ENCODE peak calls at places on chromosomes 13 and 19, in four cellular contexts. One of them, this sample, is unnamed.

GRCh38 chr13:21478881-21479808 is 20.0 kb upstream of the ZDHHC20 start:
- DNase-seq in HFFc6: peak
- DNase-seq in NCI-H510A treated with DMSO at 0.1 percent for 48 hours: peak
- DNase-seq in KBM-7: peak
- DNase-seq in this sample: peak

GRCh38 chr13:29689548-29689947 is 94.1 kb upstream of the SLC7A1 start:
- DNase-seq in HFFc6: no peak
- DNase-seq in KBM-7: no peak
- DNase-seq in NCI-H510A treated with DMSO at 0.1 percent for 48 hours: no peak
- DNase-seq in this sample: no peak

GRCh38 chr13:53198699-53199098 is 170.1 kb downstream of the OLFM4 start:
- DNase-seq in NCI-H510A treated with DMSO at 0.1 percent for 48 hours: no peak
- DNase-seq in KBM-7: no peak
- DNase-seq in HFFc6: no peak
- DNase-seq in this sample: no peak

GRCh38 chr13:35014606-35015005 is 72.5 kb downstream of the NBEA start:
- DNase-seq in NCI-H510A treated with DMSO at 0.1 percent for 48 hours: no peak
- DNase-seq in KBM-7: no peak
- DNase-seq in HFFc6: no peak
- DNase-seq in this sample: no peak

GRCh38 chr13:90447735-90448103 is 899.8 kb upstream of the MIR17HG start:
- DNase-seq in NCI-H510A treated with DMSO at 0.1 percent for 48 hours: no peak
- DNase-seq in KBM-7: no peak
- DNase-seq in HFFc6: peak
- DNase-seq in this sample: peak

GRCh38 chr13:71864981-71865857 is 1.8 kb downstream of the DACH1 start:
- DNase-seq in HFFc6: no peak
- DNase-seq in KBM-7: no peak
- DNase-seq in NCI-H510A treated with DMSO at 0.1 percent for 48 hours: no peak
- DNase-seq in this sample: no peak

GRCh38 chr19:17562097-17562496 is 6.6 kb downstream of the COLGALT1 start:
- DNase-seq in KBM-7: no peak
- DNase-seq in NCI-H510A treated with DMSO at 0.1 percent for 48 hours: no peak
- DNase-seq in HFFc6: no peak
- DNase-seq in this sample: no peak

GRCh38 chr13:29507356-29507755 is 88.1 kb downstream of the SLC7A1 start:
- DNase-seq in HFFc6: no peak
- DNase-seq in NCI-H510A treated with DMSO at 0.1 percent for 48 hours: peak
- DNase-seq in KBM-7: no peak
- DNase-seq in this sample: no peak

GRCh38 chr13:61413572-61413971 is 2.1 kb downstream of the PCDH20 start:
- DNase-seq in NCI-H510A treated with DMSO at 0.1 percent for 48 hours: no peak
- DNase-seq in HFFc6: no peak
- DNase-seq in KBM-7: no peak
- DNase-seq in this sample: no peak

GRCh38 chr19:43798546-43799409 is 3.5 kb downstream of the LYPD5 start:
- DNase-seq in NCI-H510A treated with DMSO at 0.1 percent for 48 hours: peak
- DNase-seq in HFFc6: no peak
- DNase-seq in KBM-7: no peak
- DNase-seq in this sample: no peak

GRCh38 chr13:28872427-28873176 is 52.5 kb downstream of the MTUS2 start:
- DNase-seq in KBM-7: no peak
- DNase-seq in HFFc6: no peak
- DNase-seq in NCI-H510A treated with DMSO at 0.1 percent for 48 hours: no peak
- DNase-seq in this sample: no peak

GRCh38 chr19:10744222-10744847 is 26.5 kb downstream of the DNM2 start:
- DNase-seq in HFFc6: no peak
- DNase-seq in NCI-H510A treated with DMSO at 0.1 percent for 48 hours: no peak
- DNase-seq in KBM-7: no peak
- DNase-seq in this sample: no peak

GRCh38 chr13:20713751-20714150 is 10.3 kb downstream of the IL17D start:
- DNase-seq in KBM-7: no peak
- DNase-seq in NCI-H510A treated with DMSO at 0.1 percent for 48 hours: no peak
- DNase-seq in HFFc6: peak
- DNase-seq in this sample: peak

GRCh38 chr19:6708346-6708745 is 12.1 kb downstream of the C3 start:
- DNase-seq in HFFc6: no peak
- DNase-seq in KBM-7: no peak
- DNase-seq in NCI-H510A treated with DMSO at 0.1 percent for 48 hours: no peak
- DNase-seq in this sample: no peak